ENCODE peak calls at places on chromosomes 7 and 10, in ten cellular contexts. X, Y, E, K, N, G, F, L, T and I are unnamed samples.
A peak's percentile ranks its signal among the peaks of the same experiment; 100 is the strongest.

GRCh38 chr7:108408294-108409004 is 47.8 kb downstream of the NRCAM start:
- DNase-seq in T (no peak), Y (no peak), E (no peak), G (no peak), X (no peak), N (no peak), K (no peak), F (no peak), L (no peak), I (no peak)

GRCh38 chr7:23418046-23418445 is 52.2 kb downstream of the IGF2BP3 start:
- DNase-seq in K (no peak), Y (no peak), L (no peak), F (no peak), G (peak; percentile 77), N (peak; percentile 70), X (no peak), T (no peak), E (no peak), I (peak; percentile 60)

GRCh38 chr10:110985497-110986270 is 66.3 kb downstream of the SHOC2 start:
- DNase-seq in K (no peak), F (no peak), X (no peak), E (no peak), G (peak; percentile 26), Y (no peak), T (no peak), N (no peak), L (no peak), I (no peak)

GRCh38 chr10:10545771-10546170 is 471.9 kb upstream of the CELF2 start:
- DNase-seq in Y (no peak), X (no peak), F (no peak), E (no peak), L (no peak), G (no peak), N (no peak), K (no peak), T (no peak), I (no peak)

GRCh38 chr10:53836638-53837037 is 964.4 kb downstream of the PCDH15 start:
- DNase-seq in K (no peak), F (no peak), Y (no peak), L (no peak), G (peak; percentile 2), N (peak; percentile 57), E (no peak), X (no peak), T (no peak), I (no peak)

GRCh38 chr7:131104611-131105293 is 222.9 kb upstream of the MKLN1 start:
- DNase-seq in G (peak; percentile 40), L (no peak), X (no peak), F (no peak), T (no peak), N (peak; percentile 43), E (no peak), Y (no peak), K (no peak), I (peak; percentile 84)

GRCh38 chr10:131574363-131574706 is 262.8 kb upstream of the TCERG1L start:
- DNase-seq in F (no peak), Y (no peak), T (no peak), N (no peak), E (peak; percentile 2), G (no peak), X (no peak), L (no peak), K (no peak), I (no peak)

GRCh38 chr10:115827180-115827579 is 445.8 kb downstream of the GFRA1 start:
- DNase-seq in N (peak; percentile 16), Y (no peak), E (no peak), X (no peak), L (no peak), K (no peak), T (no peak), F (no peak), G (peak; percentile 28), I (peak; percentile 43)

GRCh38 chr7:108650487-108650886 is 80.8 kb downstream of the DNAJB9 start:
- DNase-seq in N (peak; percentile 80), F (no peak), Y (peak; percentile 40), L (no peak), T (no peak), X (no peak), K (no peak), G (peak; percentile 74), E (no peak), I (peak; percentile 3)

GRCh38 chr10:88895252-88895651 is 15.2 kb downstream of the STAMBPL1 start:
- DNase-seq in L (no peak), E (no peak), Y (no peak), F (no peak), T (no peak), X (no peak), G (no peak), N (no peak), K (no peak), I (no peak)

DNA sequence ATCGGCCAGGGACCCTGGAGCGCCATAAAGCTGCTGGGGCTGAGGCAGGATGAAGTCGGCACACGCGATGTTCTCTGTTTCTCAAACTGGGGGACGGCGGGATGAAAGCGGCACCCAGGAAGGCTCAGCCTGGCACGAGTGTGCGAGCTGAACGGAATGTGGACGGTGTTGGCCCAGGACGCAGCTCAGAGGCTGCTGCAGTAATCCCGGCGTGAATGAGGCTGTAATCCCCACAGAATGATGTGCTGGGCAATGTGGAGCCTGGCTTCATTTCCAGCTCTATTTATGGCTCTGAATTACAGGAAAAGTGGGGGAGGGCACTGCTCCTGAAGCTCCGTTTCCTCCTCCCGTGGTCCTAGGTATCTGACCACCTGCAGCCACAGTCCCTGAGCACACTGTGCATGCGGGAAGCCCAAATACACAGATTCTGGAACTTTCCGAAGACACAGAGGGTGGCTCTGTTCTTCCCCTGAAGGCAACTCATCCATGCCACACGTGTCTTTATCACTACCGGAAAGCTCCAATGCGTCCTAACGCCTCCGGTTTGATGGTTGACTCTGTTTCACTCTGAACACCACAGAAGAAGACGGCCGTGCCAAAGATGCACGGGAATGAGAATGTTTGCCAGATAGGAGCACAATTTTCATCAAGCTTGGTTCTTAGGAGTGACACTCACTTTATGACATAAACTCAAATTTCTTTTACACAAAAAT is 37.6 kb downstream of the KLF6 start:
- DNase-seq in T (no peak), F (no peak), K (no peak), X (no peak), E (no peak), Y (no peak), G (no peak), N (peak; percentile 27), L (no peak), I (no peak)
- H3K4me3 ChIP-seq in T (no peak overlapping the region), F (no peak overlapping the region), K (no peak overlapping the region), X (no peak overlapping the region), E (no peak overlapping the region), Y (no peak overlapping the region), G (no peak overlapping the region), N (no peak overlapping the region), L (no peak overlapping the region), I (no peak overlapping the region)

DNA sequence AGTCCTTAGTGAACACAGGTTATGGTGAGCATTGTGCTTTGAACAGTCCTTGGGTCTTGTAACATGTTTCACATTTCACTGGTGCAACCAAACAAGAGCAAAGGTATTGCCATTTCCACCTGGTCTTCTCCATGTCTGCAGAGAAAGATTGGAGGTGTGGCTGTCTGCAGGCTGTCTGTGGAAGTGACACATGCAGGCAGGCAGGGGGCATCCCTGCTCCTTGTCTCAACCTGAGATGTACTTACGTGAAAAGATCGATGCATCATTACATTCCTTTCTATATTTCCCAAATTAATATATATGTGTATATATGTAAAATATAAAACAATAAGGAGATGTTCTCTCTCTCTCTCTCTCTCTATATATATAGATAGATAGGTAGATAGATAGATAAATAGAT is 54.3 kb downstream of the LRRC18 start:
- DNase-seq in N (no peak), K (no peak), F (no peak), E (no peak), G (peak; percentile 13), X (no peak), T (no peak), Y (peak; percentile 44), L (no peak), I (peak; percentile 1)
- H3K4me3 ChIP-seq in N (no peak overlapping the region), K (no peak overlapping the region), F (no peak overlapping the region), E (no peak overlapping the region), G (no peak overlapping the region), X (no peak overlapping the region), T (no peak overlapping the region), Y (no peak overlapping the region), L (no peak overlapping the region), I (no peak overlapping the region)

DNA sequence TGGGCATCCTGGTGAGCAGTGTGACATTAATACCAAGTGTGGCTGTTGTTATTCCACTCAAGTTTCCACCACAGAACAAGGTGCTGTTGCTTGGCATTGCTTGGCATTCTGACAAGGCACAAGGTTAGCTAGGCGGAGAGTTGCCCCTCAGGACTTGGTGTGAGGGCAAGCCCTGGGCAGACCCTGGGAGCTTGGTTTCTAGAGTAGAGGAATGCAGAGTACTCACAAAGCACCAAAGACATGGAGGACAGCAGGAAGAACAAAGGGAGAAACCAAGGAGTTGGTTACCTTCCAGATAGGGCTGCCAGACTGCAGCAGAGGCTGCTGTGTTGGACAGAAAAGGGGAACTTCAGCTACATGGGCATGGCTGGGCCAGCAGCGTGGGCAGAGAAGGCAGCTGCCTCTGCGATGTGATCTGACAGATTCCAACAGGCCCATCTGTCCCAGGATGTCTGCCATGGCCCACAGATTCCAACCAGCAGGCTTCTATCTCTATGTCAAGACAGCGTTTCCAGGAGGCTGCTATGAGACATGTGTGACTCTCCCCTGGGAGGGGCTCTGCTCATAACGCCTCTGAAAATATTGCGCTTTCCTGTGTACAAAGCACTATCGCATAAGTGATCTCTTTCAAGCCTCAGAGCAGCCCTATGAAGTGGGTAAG is 1.8 kb downstream of the GOLGA7B start:
- DNase-seq in T (no peak), Y (no peak), N (no peak), E (no peak), F (no peak), G (no peak), X (no peak), K (no peak), L (no peak), I (no peak)
- H3K4me3 ChIP-seq in T (no peak overlapping the region), Y (no peak overlapping the region), N (no peak overlapping the region), E (no peak overlapping the region), F (no peak overlapping the region), G (no peak overlapping the region), X (peak overlapping the region; percentile 64), K (no peak overlapping the region), L (no peak overlapping the region), I (no peak overlapping the region)

GRCh38 chr10:47351899-47352815 is 4.0 kb downstream of the RBP3 start:
- DNase-seq in N (no peak), F (peak; percentile 54), G (no peak), L (no peak), Y (no peak), X (no peak), K (no peak), E (no peak), T (no peak), I (no peak)
- H3K4me3 ChIP-seq in N (no peak overlapping the region), F (no peak overlapping the region), G (no peak overlapping the region), L (no peak overlapping the region), Y (no peak overlapping the region), X (no peak overlapping the region), K (no peak overlapping the region), E (no peak overlapping the region), T (no peak overlapping the region), I (no peak overlapping the region)

GRCh38 chr10:60237977-60238376 is 151.7 kb downstream of the ANK3 start:
- DNase-seq in T (no peak), E (no peak), G (peak; percentile 43), L (no peak), F (no peak), K (no peak), N (peak; percentile 13), X (no peak), Y (no peak), I (no peak)
- H3K4me3 ChIP-seq in T (no peak overlapping the region), E (no peak overlapping the region), G (no peak overlapping the region), L (no peak overlapping the region), F (no peak overlapping the region), K (no peak overlapping the region), N (no peak overlapping the region), X (peak overlapping the region; percentile 24), Y (no peak overlapping the region), I (no peak overlapping the region)

GRCh38 chr7:17301491-17302101 is 3.1 kb downstream of the AHR start:
- DNase-seq in Y (peak; percentile 53), X (no peak), L (no peak), T (peak; percentile 64), E (peak; percentile 67), K (peak; percentile 32), F (no peak), N (peak; percentile 62), G (peak; percentile 76), I (no peak)
- H3K4me3 ChIP-seq in Y (peak overlapping the region; percentile 84), X (no peak overlapping the region), L (no peak overlapping the region), T (no peak overlapping the region), E (peak overlapping the region; percentile 95), K (no peak overlapping the region), F (no peak overlapping the region), N (no peak overlapping the region), G (peak overlapping the region; percentile 91), I (peak overlapping the region; percentile 92)